ENCODE peak calls at places on chromosome 4, in five cellular contexts. C is SJCRH30, Q is Peyer's patch, D is fibroblast of pulmonary artery, O is heart right ventricle. G is an unnamed sample.

GRCh38 chr4:12844111-12844510 is 640.0 kb downstream of the RAB28 start:
- DNase-seq in C (no peak), Q (no peak), D (no peak), O (no peak), G (no peak)

GRCh38 chr4:75752637-75753036 is 28.3 kb downstream of the USO1 start:
- DNase-seq in C (no peak), Q (no peak), D (no peak), O (no peak), G (no peak)

GRCh38 chr4:15771419-15772058 is 6.6 kb upstream of the CD38 start:
- DNase-seq in C (no peak), Q (no peak), D (no peak), O (no peak), G (no peak)

GRCh38 chr4:184451726-184452125 is 22.6 kb downstream of the IRF2 start:
- DNase-seq in C (no peak), Q (no peak), D (no peak), O (no peak), G (no peak)

GRCh38 chr4:11765849-11766453 is 337.3 kb upstream of the HS3ST1 start:
- DNase-seq in C (peak), Q (no peak), D (peak), O (no peak), G (no peak)

GRCh38 chr4:30753316-30753715 is 33.1 kb downstream of the PCDH7 start:
- DNase-seq in C (no peak), Q (no peak), D (peak), O (no peak), G (no peak)

GRCh38 chr4:94455081-94455480 is 3.3 kb downstream of the PDLIM5 start:
- DNase-seq in C (no peak), Q (no peak), D (peak), O (peak), G (peak)

GRCh38 chr4:166174717-166175510 is 301.9 kb downstream of the TLL1 start:
- DNase-seq in C (no peak), Q (no peak), D (peak), O (no peak), G (no peak)

GRCh38 chr4:32148120-32148666 is 1428.0 kb downstream of the PCDH7 start:
- DNase-seq in C (peak), Q (no peak), D (peak), O (no peak), G (no peak)

GRCh38 chr4:56505269-56506109 is at the start of gene ARL9:
- DNase-seq in C (no peak), Q (no peak), D (peak), O (peak), G (peak)

GRCh38 chr4:98474408-98474844 is 184.0 kb downstream of the TSPAN5 start:
- DNase-seq in C (no peak), Q (no peak), D (peak), O (no peak), G (no peak)

GRCh38 chr4:8855781-8856245 is 15.8 kb downstream of the HMX1 start:
- DNase-seq in C (no peak), Q (no peak), D (no peak), O (no peak), G (no peak)

GRCh38 chr4:168019019-168019651 is 73.2 kb upstream of the ANXA10 start:
- DNase-seq in C (no peak), Q (no peak), D (peak), O (no peak), G (no peak)

DNA sequence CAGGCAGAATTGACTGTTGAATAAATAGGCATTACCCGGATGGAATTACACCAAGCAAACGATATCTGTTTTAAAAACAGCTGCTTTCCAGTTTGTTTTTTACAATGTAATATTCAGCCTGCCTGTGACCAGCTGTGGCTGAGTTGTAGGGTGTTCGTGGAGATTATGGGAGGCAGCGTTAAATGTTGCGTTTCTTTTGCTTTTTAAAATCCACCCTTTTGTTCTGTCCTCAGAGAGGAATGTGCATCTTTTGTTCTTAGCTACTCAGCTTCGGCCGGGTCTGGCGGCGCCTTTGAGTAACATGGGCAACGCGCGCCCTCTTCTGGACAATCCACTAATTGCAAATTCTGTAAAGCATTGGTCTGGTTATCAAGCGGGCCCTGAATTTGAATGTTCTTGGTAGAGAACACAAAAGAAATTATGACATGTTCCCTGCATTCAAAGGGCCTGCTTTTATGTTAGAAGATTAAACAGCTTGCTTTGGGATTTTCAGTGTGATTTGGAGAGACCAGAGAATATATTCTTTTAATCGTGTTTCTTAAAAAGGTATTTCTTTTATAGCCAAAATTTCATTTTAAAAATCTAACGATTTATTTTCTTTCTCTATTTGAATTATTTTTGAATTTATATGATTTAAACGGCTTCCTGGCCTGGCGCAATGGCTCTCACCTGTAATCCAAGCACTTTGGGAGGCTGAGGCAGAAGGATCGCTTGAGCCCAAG is 76.3 kb upstream of the TRIM2 start:
- DNase-seq in C (peak), Q (peak), D (peak), O (peak), G (peak)
- H3K4me3 ChIP-seq in C (peak), Q (no peak), D (peak), O (no peak), G (no peak)

DNA sequence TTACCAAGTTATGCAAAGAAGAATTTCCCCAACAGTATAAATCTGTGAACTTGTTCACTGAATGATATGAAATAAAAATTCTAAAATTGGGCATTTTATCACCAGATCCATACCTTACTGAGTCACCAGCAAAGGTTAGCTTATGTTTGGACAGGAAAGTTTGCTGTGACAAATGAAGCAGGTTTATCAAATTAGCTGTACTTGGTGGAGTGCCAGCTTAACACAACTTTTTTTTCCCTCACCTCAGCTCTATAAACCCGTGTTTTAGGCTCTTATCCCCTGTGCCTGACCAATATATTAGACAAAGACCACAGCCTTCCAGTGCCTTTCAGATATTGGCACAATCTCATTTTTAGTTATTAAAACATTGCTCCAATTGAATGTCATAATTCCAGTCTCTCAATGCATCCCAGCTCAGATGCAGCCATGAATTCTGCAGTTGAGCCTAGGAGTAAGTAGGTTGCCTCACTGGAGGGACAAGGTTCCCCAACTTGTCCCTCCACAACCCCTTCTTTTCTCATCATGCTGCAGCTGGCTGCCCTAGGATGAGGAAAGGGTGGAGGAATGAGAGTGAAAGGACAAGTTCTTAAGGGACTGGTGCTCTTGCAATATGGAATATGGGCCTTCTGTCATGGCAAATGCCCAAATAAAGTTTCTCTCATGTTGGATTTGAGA is 27.0 kb upstream of the PDGFC start:
- DNase-seq in C (peak), Q (no peak), D (no peak), O (no peak), G (no peak)
- H3K4me3 ChIP-seq in C (no peak), Q (no peak), D (no peak), O (no peak), G (no peak)

DNA sequence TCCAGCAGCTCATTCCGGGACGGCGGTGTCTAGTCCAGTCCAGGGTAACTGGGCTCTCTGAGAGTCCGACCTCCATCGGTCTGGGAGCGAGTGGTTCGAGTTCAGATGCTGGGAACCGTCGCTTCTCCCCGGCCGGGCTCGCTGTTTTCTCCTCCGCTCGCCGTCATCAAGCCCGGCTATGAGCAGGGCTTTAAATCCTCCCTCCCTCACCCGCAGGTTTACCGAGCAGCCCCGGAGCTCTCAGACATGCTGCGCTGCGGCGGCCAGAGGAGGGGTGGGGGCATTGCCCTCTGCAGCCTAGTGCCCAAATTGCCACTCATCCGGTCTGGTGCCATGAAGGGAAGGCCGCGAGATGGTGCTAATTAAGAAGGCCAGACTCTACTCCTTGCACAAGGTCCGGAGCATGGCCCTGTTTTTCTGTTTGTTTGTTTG is 23.2 kb downstream of the HAND2 start:
- DNase-seq in C (no peak), Q (no peak), D (no peak), O (peak), G (no peak)
- H3K4me3 ChIP-seq in C (no peak), Q (no peak), D (no peak), O (peak), G (no peak)

GRCh38 chr4:130563891-130564418 is 1468.0 kb downstream of the C4orf33 start:
- DNase-seq in C (no peak), Q (no peak), D (no peak), O (no peak), G (no peak)
- H3K4me3 ChIP-seq in C (peak), Q (no peak), D (peak), O (peak), G (no peak)

GRCh38 chr4:89752932-89753598 is 83.9 kb downstream of the SNCA start:
- DNase-seq in C (peak), Q (no peak), D (peak), O (no peak), G (no peak)
- H3K4me3 ChIP-seq in C (peak), Q (no peak), D (no peak), O (no peak), G (no peak)

DNA sequence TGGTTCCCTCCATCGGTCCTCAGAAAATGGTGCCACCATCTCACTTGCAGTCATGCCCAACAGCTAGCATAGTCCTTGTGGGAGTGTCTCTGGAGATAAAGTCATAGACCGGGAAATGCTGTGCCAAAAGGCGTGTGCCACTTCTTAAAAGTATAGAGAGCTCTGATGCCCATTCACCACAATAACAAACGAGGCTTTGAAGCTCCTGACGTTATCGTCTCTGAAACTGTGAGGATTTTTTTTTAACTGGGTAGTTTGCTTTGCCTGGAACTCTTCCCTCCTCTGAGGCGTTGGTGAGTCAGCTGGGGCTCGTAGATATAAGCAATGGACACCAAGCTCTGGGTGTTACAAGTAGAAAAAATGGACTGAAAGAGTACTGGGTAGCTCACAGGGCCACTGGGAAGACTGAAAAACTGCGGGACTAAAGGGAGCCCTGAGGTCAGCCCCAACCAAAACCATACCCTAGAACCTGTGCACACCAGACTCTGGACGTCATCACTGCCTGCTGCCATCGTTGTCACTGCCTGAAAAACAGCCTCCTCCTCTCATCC is 89.4 kb upstream of the TRIM2 start:
- DNase-seq in C (no peak), Q (no peak), D (peak), O (no peak), G (no peak)
- H3K4me3 ChIP-seq in C (no peak), Q (no peak), D (no peak), O (no peak), G (no peak)

GRCh38 chr4:40587351-40587750 is 42.3 kb downstream of the RBM47 start:
- DNase-seq in C (no peak), Q (no peak), D (no peak), O (no peak), G (no peak)
- H3K4me3 ChIP-seq in C (no peak), Q (no peak), D (no peak), O (no peak), G (no peak)